ENCODE peak calls at places on chromosome 1, in seven cellular contexts. One of them, this sample, is unnamed.

GRCh38 chr1:97337250-97338030 is 583.4 kb downstream of the DPYD start:
- DNase-seq in glomerular endothelial cell: no peak
- DNase-seq in AG04450: no peak
- DNase-seq in NCI-H187: no peak
- DNase-seq in NCI-H345: no peak
- DNase-seq in CD4-positive, alpha-beta T cell: no peak
- DNase-seq in NCI-H524: no peak
- DNase-seq in this sample: no peak

GRCh38 chr1:12546771-12547585 is 71.0 kb downstream of the DHRS3 start:
- DNase-seq in glomerular endothelial cell: no peak
- DNase-seq in AG04450: no peak
- DNase-seq in NCI-H187: no peak
- DNase-seq in NCI-H345: no peak
- DNase-seq in CD4-positive, alpha-beta T cell: no peak
- DNase-seq in NCI-H524: no peak
- DNase-seq in this sample: peak; percentile 11

GRCh38 chr1:91569411-91570104 is 68.9 kb downstream of the CDC7 start:
- DNase-seq in glomerular endothelial cell: no peak
- DNase-seq in AG04450: peak; percentile 67
- DNase-seq in NCI-H187: no peak
- DNase-seq in NCI-H345: no peak
- DNase-seq in CD4-positive, alpha-beta T cell: no peak
- DNase-seq in NCI-H524: no peak
- DNase-seq in this sample: no peak

GRCh38 chr1:219401723-219402431 is 211.0 kb downstream of the ZC3H11B start:
- DNase-seq in glomerular endothelial cell: no peak
- DNase-seq in AG04450: no peak
- DNase-seq in NCI-H187: no peak
- DNase-seq in NCI-H345: no peak
- DNase-seq in CD4-positive, alpha-beta T cell: no peak
- DNase-seq in NCI-H524: no peak
- DNase-seq in this sample: no peak

GRCh38 chr1:23459338-23459757 is 24.6 kb downstream of the ASAP3 start:
- DNase-seq in glomerular endothelial cell: no peak
- DNase-seq in AG04450: no peak
- DNase-seq in NCI-H187: no peak
- DNase-seq in NCI-H345: no peak
- DNase-seq in CD4-positive, alpha-beta T cell: no peak
- DNase-seq in NCI-H524: no peak
- DNase-seq in this sample: no peak

GRCh38 chr1:1976031-1976430 is 27.6 kb downstream of the CFAP74 start:
- DNase-seq in glomerular endothelial cell: no peak
- DNase-seq in AG04450: no peak
- DNase-seq in NCI-H187: no peak
- DNase-seq in NCI-H345: no peak
- DNase-seq in CD4-positive, alpha-beta T cell: no peak
- DNase-seq in NCI-H524: no peak
- DNase-seq in this sample: no peak

GRCh38 chr1:47834326-47834725 is 162.9 kb downstream of the TRABD2B start:
- DNase-seq in glomerular endothelial cell: no peak
- DNase-seq in AG04450: no peak
- DNase-seq in NCI-H187: no peak
- DNase-seq in NCI-H345: no peak
- DNase-seq in CD4-positive, alpha-beta T cell: no peak
- DNase-seq in NCI-H524: no peak
- DNase-seq in this sample: no peak

GRCh38 chr1:17422461-17422860 is 17.0 kb downstream of the RCC2 start:
- DNase-seq in glomerular endothelial cell: no peak
- DNase-seq in AG04450: no peak
- DNase-seq in NCI-H187: no peak
- DNase-seq in NCI-H345: no peak
- DNase-seq in CD4-positive, alpha-beta T cell: no peak
- DNase-seq in NCI-H524: no peak
- DNase-seq in this sample: no peak

GRCh38 chr1:162191396-162192322 is 122.2 kb downstream of the NOS1AP start:
- DNase-seq in glomerular endothelial cell: no peak
- DNase-seq in AG04450: no peak
- DNase-seq in NCI-H187: peak; percentile 85
- DNase-seq in NCI-H345: no peak
- DNase-seq in CD4-positive, alpha-beta T cell: no peak
- DNase-seq in NCI-H524: no peak
- DNase-seq in this sample: no peak

GRCh38 chr1:35642472-35642955 is 1.2 kb upstream of the PSMB2 start:
- DNase-seq in glomerular endothelial cell: no peak
- DNase-seq in AG04450: no peak
- DNase-seq in NCI-H187: no peak
- DNase-seq in NCI-H345: no peak
- DNase-seq in CD4-positive, alpha-beta T cell: no peak
- DNase-seq in NCI-H524: no peak
- DNase-seq in this sample: no peak

GRCh38 chr1:33719771-33720670 is 143.9 kb upstream of the HMGB4 start:
- DNase-seq in glomerular endothelial cell: no peak
- DNase-seq in AG04450: peak; percentile 7
- DNase-seq in NCI-H187: no peak
- DNase-seq in NCI-H345: no peak
- DNase-seq in CD4-positive, alpha-beta T cell: no peak
- DNase-seq in NCI-H524: no peak
- DNase-seq in this sample: no peak

GRCh38 chr1:99707535-99708142 is 58.8 kb downstream of the FRRS1 start:
- DNase-seq in glomerular endothelial cell: no peak
- DNase-seq in AG04450: peak; percentile 11
- DNase-seq in NCI-H187: peak; percentile 6
- DNase-seq in NCI-H345: peak; percentile 65
- DNase-seq in CD4-positive, alpha-beta T cell: peak; percentile 8
- DNase-seq in NCI-H524: peak; percentile 74
- DNase-seq in this sample: peak; percentile 34

GRCh38 chr1:213060836-213061235 is 9.8 kb downstream of the RPS6KC1 start:
- DNase-seq in glomerular endothelial cell: no peak
- DNase-seq in AG04450: no peak
- DNase-seq in NCI-H187: peak; percentile 8
- DNase-seq in NCI-H345: peak; percentile 81
- DNase-seq in CD4-positive, alpha-beta T cell: no peak
- DNase-seq in NCI-H524: no peak
- DNase-seq in this sample: no peak

GRCh38 chr1:245039196-245039595 is 115.6 kb upstream of the KIF26B start:
- DNase-seq in glomerular endothelial cell: no peak
- DNase-seq in AG04450: no peak
- DNase-seq in NCI-H187: peak; percentile 27
- DNase-seq in NCI-H345: peak; percentile 1
- DNase-seq in CD4-positive, alpha-beta T cell: no peak
- DNase-seq in NCI-H524: no peak
- DNase-seq in this sample: no peak

GRCh38 chr1:111441573-111442192 is 7.4 kb downstream of the WDR77 start:
- DNase-seq in glomerular endothelial cell: no peak
- DNase-seq in AG04450: no peak
- DNase-seq in NCI-H187: no peak
- DNase-seq in NCI-H345: no peak
- DNase-seq in CD4-positive, alpha-beta T cell: peak; percentile 70
- DNase-seq in NCI-H524: peak; percentile 26
- DNase-seq in this sample: no peak

This sample was measured in NCI-H2171.